ENCODE peak calls at places on chromosomes 6 and 20, in eight cellular contexts. X, I, R, O, B, S, C and J are unnamed samples.

GRCh38 chr6:159602370-159603185 is 90.5 kb downstream of the SOD2 start:
- DNase-seq in B (no peak), R (peak), O (peak), C (peak), S (no peak), X (no peak), I (no peak), J (peak)

GRCh38 chr6:161344640-161345039 is 70.8 kb upstream of the AGPAT4 start:
- DNase-seq in R (no peak), C (no peak), I (no peak), S (no peak), O (no peak), B (no peak), X (no peak), J (no peak)

GRCh38 chr20:63128367-63128766 is 87.6 kb downstream of the YTHDF1 start:
- DNase-seq in B (no peak), S (peak), O (no peak), X (peak), I (peak), R (no peak), C (no peak), J (no peak)

GRCh38 chr6:52407467-52407866 is 12.7 kb upstream of the EFHC1 start:
- DNase-seq in S (no peak), I (no peak), X (peak), B (no peak), O (peak), C (peak), R (peak), J (peak)

GRCh38 chr20:35699914-35700624 is 864 bp downstream of the ROMO1 start:
- DNase-seq in O (no peak), B (no peak), C (no peak), R (peak), S (no peak), I (no peak), X (no peak), J (peak)

GRCh38 chr6:99458319-99458718 is 33.2 kb upstream of the PNISR start:
- DNase-seq in B (no peak), R (peak), O (peak), S (no peak), X (no peak), I (peak), C (peak), J (peak)

GRCh38 chr6:28587011-28587745 is 61.5 kb downstream of the GPX5 start:
- DNase-seq in X (peak), B (peak), O (peak), R (peak), S (peak), I (peak), C (no peak), J (no peak)

GRCh38 chr6:69974193-69974592 is 107.8 kb downstream of the COL19A1 start:
- DNase-seq in I (no peak), C (no peak), X (no peak), B (no peak), S (no peak), O (peak), R (peak), J (peak)

GRCh38 chr6:111997863-111998191 is 56.1 kb upstream of the CCN6 start:
- DNase-seq in S (no peak), X (no peak), B (no peak), C (no peak), R (no peak), O (no peak), I (no peak), J (peak)

GRCh38 chr6:111996159-111996558 is 57.7 kb upstream of the CCN6 start:
- DNase-seq in B (no peak), I (no peak), R (no peak), S (no peak), C (no peak), O (no peak), X (no peak), J (no peak)

GRCh38 chr6:111995409-111995808 is 58.5 kb upstream of the CCN6 start:
- DNase-seq in S (no peak), O (no peak), X (no peak), B (no peak), C (peak), R (no peak), I (peak), J (no peak)

GRCh38 chr6:111994791-111995190 is 59.1 kb upstream of the CCN6 start:
- DNase-seq in X (no peak), I (peak), R (no peak), O (no peak), B (no peak), C (no peak), S (no peak), J (no peak)

GRCh38 chr6:111997078-111997862 is 56.6 kb upstream of the CCN6 start:
- DNase-seq in X (peak), I (peak), O (peak), B (peak), C (peak), R (peak), S (peak), J (peak)
- H3K4me3 ChIP-seq in X (no peak), I (no peak), O (no peak), B (no peak), C (no peak), R (no peak), S (no peak), J (peak)

DNA sequence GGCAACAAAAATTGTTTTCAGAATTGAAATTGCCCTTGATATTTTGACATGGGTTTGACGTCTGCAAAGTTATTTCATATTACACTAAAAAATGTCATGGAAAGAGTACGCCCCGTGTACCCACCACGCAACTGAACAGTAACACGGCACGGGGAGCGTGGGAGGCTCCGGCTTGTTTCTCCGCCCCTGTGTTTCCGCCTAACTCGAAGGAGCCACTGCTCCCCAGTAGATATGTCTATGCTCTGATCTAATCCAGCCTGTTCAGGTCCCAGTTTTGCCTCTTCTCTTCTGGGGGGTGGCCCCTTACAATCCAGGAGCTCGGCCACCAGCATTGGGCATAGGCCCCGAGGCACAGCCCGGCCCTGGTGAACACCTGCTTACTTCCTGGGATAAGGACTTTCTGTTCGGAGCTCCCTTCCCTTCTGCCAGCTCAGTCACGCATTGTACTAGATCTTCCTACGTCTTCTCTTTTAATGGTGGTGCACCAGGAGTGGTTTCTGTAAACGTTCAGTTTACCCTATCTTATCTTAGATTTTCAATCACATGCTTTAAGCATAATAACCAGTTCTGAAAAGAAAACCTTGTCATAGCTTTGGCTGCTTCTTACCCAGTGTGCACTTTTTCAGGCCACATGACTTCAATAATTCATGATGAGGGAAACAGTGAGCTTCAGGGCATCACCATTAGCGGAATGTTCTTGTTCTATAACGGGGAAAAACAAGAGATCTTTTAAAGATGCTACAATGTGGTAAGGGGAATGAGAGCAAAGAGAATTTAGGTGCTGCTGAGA is 43.9 kb upstream of the EXOC2 start:
- DNase-seq in R (no peak), C (no peak), O (no peak), X (no peak), S (no peak), B (no peak), I (no peak), J (no peak)
- TF ChIP-seq CTCF in R (no peak), C (no peak), O (no peak), X (no peak), S (no peak), B (no peak), I (no peak), J (no peak)

GRCh38 chr6:36130672-36131516 is 581 bp downstream of the MAPK13 start:
- DNase-seq in B (peak), X (peak), O (no peak), R (peak), S (peak), I (peak), C (no peak), J (no peak)
- H3K4me3 ChIP-seq in B (peak), X (peak), O (peak), R (peak), S (peak), I (no peak), C (no peak), J (peak)

GRCh38 chr20:8406394-8406793 is 274.3 kb downstream of the PLCB1 start:
- DNase-seq in S (no peak), I (no peak), X (no peak), B (no peak), R (no peak), C (no peak), O (no peak), J (no peak)
- TF ChIP-seq CTCF in S (no peak), I (no peak), X (no peak), B (no peak), R (no peak), C (no peak), O (no peak), J (no peak)